ENCODE peak calls at places on chromosomes 12 and 14, in six cellular contexts. A is M059J, Y is GDM1, H is H9, D is AG04450, L is Caki2. V is an unnamed sample.

GRCh38 chr12:130031571-130032189 is 127.9 kb upstream of the TMEM132D start:
- DNase-seq in L (peak), Y (no peak), D (no peak), H (peak), A (peak), V (peak)

GRCh38 chr14:65054471-65055085 is 47.7 kb downstream of the MAX start:
- DNase-seq in L (no peak), D (no peak), A (no peak), H (no peak), Y (peak), V (no peak)

GRCh38 chr12:26721800-26722199 is 111.2 kb downstream of the ITPR2 start:
- DNase-seq in L (peak), Y (no peak), H (no peak), A (peak), D (no peak), V (no peak)

GRCh38 chr14:62162998-62163589 is 400.9 kb downstream of the SNAPC1 start:
- DNase-seq in Y (peak), L (peak), D (no peak), H (peak), A (peak), V (peak)

GRCh38 chr12:57111046-57111698 is at the start of gene STAT6:
- DNase-seq in A (no peak), H (peak), L (peak), Y (peak), D (no peak), V (no peak)

GRCh38 chr12:11813422-11813813 is 163.9 kb downstream of the ETV6 start:
- DNase-seq in A (no peak), L (no peak), Y (no peak), H (no peak), D (no peak), V (no peak)

GRCh38 chr12:8996682-8997405 is 7.5 kb downstream of the KLRG1 start:
- DNase-seq in H (no peak), Y (peak), A (peak), L (peak), D (no peak), V (no peak)

GRCh38 chr14:91349481-91350074 is 68.0 kb downstream of the CCDC88C start:
- DNase-seq in H (no peak), D (no peak), A (no peak), L (no peak), Y (no peak), V (no peak)

GRCh38 chr14:58947816-58948440 is 240.5 kb upstream of the DAAM1 start:
- DNase-seq in L (no peak), A (peak), Y (no peak), H (peak), D (no peak), V (no peak)

GRCh38 chr12:56836317-56836716 is 73.2 kb downstream of the HSD17B6 start:
- DNase-seq in H (no peak), L (no peak), A (peak), Y (no peak), D (no peak), V (no peak)

GRCh38 chr14:67512463-67513134 is 20.5 kb upstream of the PLEKHH1 start:
- DNase-seq in A (no peak), Y (no peak), D (no peak), L (no peak), H (no peak), V (no peak)